ENCODE peak calls at places on chromosomes 7 and 10, in five cellular contexts. One of them, this sample, is unnamed.

GRCh38 chr7:104793066-104793465 is 220.9 kb upstream of the KMT2E start:
- DNase-seq in effector memory CD4-positive, alpha-beta T cell: no peak
- DNase-seq in CD8-positive, alpha-beta memory T cell: no peak
- DNase-seq in GM13977: no peak
- DNase-seq in coronary artery: no peak
- DNase-seq in this sample: no peak

GRCh38 chr10:112797221-112797620 is 152.8 kb upstream of the TCF7L2 start:
- DNase-seq in GM13977: no peak
- DNase-seq in CD8-positive, alpha-beta memory T cell: no peak
- DNase-seq in coronary artery: no peak
- DNase-seq in effector memory CD4-positive, alpha-beta T cell: no peak
- DNase-seq in this sample: no peak

GRCh38 chr7:80218723-80219122 is 84.1 kb downstream of the GNAI1 start:
- DNase-seq in coronary artery: no peak
- DNase-seq in GM13977: no peak
- DNase-seq in effector memory CD4-positive, alpha-beta T cell: no peak
- DNase-seq in CD8-positive, alpha-beta memory T cell: no peak
- DNase-seq in this sample: no peak

GRCh38 chr10:29746080-29746797 is 111.5 kb upstream of the SVIL start:
- DNase-seq in coronary artery: peak
- DNase-seq in GM13977: no peak
- DNase-seq in effector memory CD4-positive, alpha-beta T cell: no peak
- DNase-seq in CD8-positive, alpha-beta memory T cell: no peak
- DNase-seq in this sample: no peak

GRCh38 chr10:86661161-86662025 is 6.9 kb upstream of the LDB3 start:
- DNase-seq in effector memory CD4-positive, alpha-beta T cell: no peak
- DNase-seq in coronary artery: peak
- DNase-seq in CD8-positive, alpha-beta memory T cell: peak
- DNase-seq in GM13977: no peak
- DNase-seq in this sample: peak

GRCh38 chr10:33422779-33423520 is 88.5 kb upstream of the NRP1 start:
- DNase-seq in coronary artery: no peak
- DNase-seq in CD8-positive, alpha-beta memory T cell: no peak
- DNase-seq in GM13977: no peak
- DNase-seq in effector memory CD4-positive, alpha-beta T cell: no peak
- DNase-seq in this sample: no peak

GRCh38 chr7:25894002-25894901 is 257.7 kb upstream of the NFE2L3 start:
- DNase-seq in CD8-positive, alpha-beta memory T cell: peak
- DNase-seq in effector memory CD4-positive, alpha-beta T cell: no peak
- DNase-seq in coronary artery: no peak
- DNase-seq in GM13977: peak
- DNase-seq in this sample: no peak

GRCh38 chr10:57880441-57881301 is 387.0 kb downstream of the IPMK start:
- DNase-seq in CD8-positive, alpha-beta memory T cell: no peak
- DNase-seq in GM13977: no peak
- DNase-seq in effector memory CD4-positive, alpha-beta T cell: no peak
- DNase-seq in coronary artery: no peak
- DNase-seq in this sample: no peak

GRCh38 chr7:24738577-24738976 is 18.7 kb downstream of the GSDME start:
- DNase-seq in GM13977: no peak
- DNase-seq in CD8-positive, alpha-beta memory T cell: no peak
- DNase-seq in effector memory CD4-positive, alpha-beta T cell: no peak
- DNase-seq in coronary artery: no peak
- DNase-seq in this sample: no peak

GRCh38 chr7:131111081-131111576 is 216.5 kb upstream of the MKLN1 start:
- DNase-seq in GM13977: peak
- DNase-seq in effector memory CD4-positive, alpha-beta T cell: no peak
- DNase-seq in CD8-positive, alpha-beta memory T cell: no peak
- DNase-seq in coronary artery: no peak
- DNase-seq in this sample: no peak

GRCh38 chr10:115093286-115093775 is at the start of gene ATRNL1:
- DNase-seq in GM13977: peak
- DNase-seq in coronary artery: peak
- DNase-seq in effector memory CD4-positive, alpha-beta T cell: no peak
- DNase-seq in CD8-positive, alpha-beta memory T cell: no peak
- DNase-seq in this sample: no peak

GRCh38 chr10:89869180-89869579 is 167.8 kb downstream of the KIF20B start:
- DNase-seq in CD8-positive, alpha-beta memory T cell: no peak
- DNase-seq in coronary artery: no peak
- DNase-seq in effector memory CD4-positive, alpha-beta T cell: no peak
- DNase-seq in GM13977: no peak
- DNase-seq in this sample: no peak

GRCh38 chr10:6269953-6270867 is 67.5 kb downstream of the PFKFB3 start:
- DNase-seq in CD8-positive, alpha-beta memory T cell: peak
- DNase-seq in GM13977: peak
- DNase-seq in coronary artery: no peak
- DNase-seq in effector memory CD4-positive, alpha-beta T cell: peak
- DNase-seq in this sample: no peak

GRCh38 chr10:68330852-68331454 is 911 bp upstream of the HNRNPH3 start:
- DNase-seq in GM13977: no peak
- DNase-seq in CD8-positive, alpha-beta memory T cell: no peak
- DNase-seq in effector memory CD4-positive, alpha-beta T cell: no peak
- DNase-seq in coronary artery: peak
- DNase-seq in this sample: no peak

GRCh38 chr7:128408709-128409434 is 910 bp downstream of the IMPDH1 start:
- DNase-seq in GM13977: peak
- DNase-seq in coronary artery: no peak
- DNase-seq in effector memory CD4-positive, alpha-beta T cell: no peak
- DNase-seq in CD8-positive, alpha-beta memory T cell: no peak
- DNase-seq in this sample: no peak

GRCh38 chr10:10131984-10132383 is 885.7 kb upstream of the CELF2 start:
- DNase-seq in GM13977: no peak
- DNase-seq in coronary artery: no peak
- DNase-seq in CD8-positive, alpha-beta memory T cell: no peak
- DNase-seq in effector memory CD4-positive, alpha-beta T cell: no peak
- DNase-seq in this sample: no peak

This sample was measured in cardiac septum.